ENCODE peak calls at places on chromosomes 1 and 21, in five cellular contexts. K is AG20443, D is NCI-H1694, H is NCI-H1105, R is HuH-7.5. E is an unnamed sample.

GRCh38 chr1:233668725-233669294 is 54.9 kb downstream of the KCNK1 start:
- DNase-seq in K (peak), D (no peak), H (no peak), R (no peak), E (no peak)

GRCh38 chr1:58573705-58574591 is 3.1 kb downstream of the TACSTD2 start:
- DNase-seq in K (no peak), D (no peak), R (no peak), H (no peak), E (no peak)

GRCh38 chr1:65423884-65424655 is 3.6 kb downstream of the LEPR start:
- DNase-seq in H (no peak), K (peak), D (no peak), R (no peak), E (no peak)

GRCh38 chr1:36067871-36068270 is 16.0 kb upstream of the TEKT2 start:
- DNase-seq in D (no peak), R (no peak), K (no peak), H (no peak), E (no peak)

GRCh38 chr1:40893946-40894345 is 31.8 kb upstream of the CITED4 start:
- DNase-seq in D (no peak), K (no peak), H (no peak), R (no peak), E (no peak)

GRCh38 chr1:240496941-240497340 is 115.0 kb downstream of the GREM2 start:
- DNase-seq in H (no peak), K (no peak), D (no peak), R (no peak), E (no peak)

GRCh38 chr21:36697473-36698159 is 1.3 kb upstream of the SIM2 start:
- DNase-seq in D (no peak), K (peak), R (no peak), H (no peak), E (no peak)

GRCh38 chr1:111234866-111235265 is 7.4 kb downstream of the CHI3L2 start:
- DNase-seq in H (no peak), K (peak), D (no peak), R (no peak), E (no peak)

GRCh38 chr1:222252788-222253187 is 295.1 kb downstream of the HHIPL2 start:
- DNase-seq in D (no peak), K (no peak), R (no peak), H (no peak), E (no peak)

GRCh38 chr1:183711691-183712401 is 58.7 kb upstream of the APOBEC4 start:
- DNase-seq in K (peak), H (no peak), R (no peak), D (peak), E (no peak)

GRCh38 chr1:29379438-29380073 is 143.2 kb downstream of the PTPRU start:
- DNase-seq in D (peak), K (no peak), R (no peak), H (peak), E (peak)

GRCh38 chr1:159944623-159945455 is 574 bp downstream of the IGSF9 start:
- DNase-seq in R (no peak), D (no peak), H (peak), K (no peak), E (no peak)

E was measured in NCI-H1417.